ENCODE peak calls at places on chromosomes 16 and 17, in nine cellular contexts. S is CD8-positive, alpha-beta memory T cell; P is mesothelial cell of epicardium; K is C1 segment of cervical spinal cord; U is T1000; B is activated effector memory CD4-positive, alpha-beta T cell treated with Interleukin-2 at 50 U/mL for 16 hours; J is cerebellar nuclear complex; E is T-helper 2 cell; T is T-helper 1 cell. Q is an unnamed sample.

GRCh38 chr17:82848022-82848592 is 8.3 kb upstream of the ZNF750 start:
- DNase-seq in S (peak), P (no peak), K (no peak), U (no peak), B (peak), J (no peak), E (no peak), T (no peak), Q (no peak)

GRCh38 chr17:66548158-66548557 is 245.7 kb downstream of the PRKCA start:
- DNase-seq in S (peak), P (no peak), K (no peak), U (no peak), B (peak), J (no peak), E (peak), T (no peak), Q (no peak)

GRCh38 chr17:74282587-74283370 is 8.7 kb downstream of the DNAI2 start:
- DNase-seq in S (peak), P (no peak), K (no peak), U (no peak), B (peak), J (no peak), E (peak), T (no peak), Q (no peak)

GRCh38 chr17:65290041-65290440 is 152.9 kb downstream of the RGS9 start:
- DNase-seq in S (no peak), P (no peak), K (no peak), U (no peak), B (no peak), J (no peak), E (no peak), T (no peak), Q (no peak)

GRCh38 chr16:62602790-62603189 is 566.6 kb upstream of the CDH8 start:
- DNase-seq in S (no peak), P (no peak), K (no peak), U (no peak), B (no peak), J (no peak), E (no peak), T (no peak), Q (no peak)

GRCh38 chr17:60277258-60277657 is 114.7 kb downstream of the USP32 start:
- DNase-seq in S (no peak), P (no peak), K (no peak), U (no peak), B (no peak), J (no peak), E (no peak), T (no peak), Q (no peak)

GRCh38 chr16:77406680-77407079 is 28.2 kb downstream of the ADAMTS18 start:
- DNase-seq in S (no peak), P (no peak), K (no peak), U (no peak), B (no peak), J (no peak), E (no peak), T (no peak), Q (no peak)

GRCh38 chr17:83031321-83031945 is 48.0 kb upstream of the METRNL start:
- DNase-seq in S (no peak), P (no peak), K (no peak), U (no peak), B (no peak), J (no peak), E (no peak), T (no peak), Q (no peak)

Q was measured in T47D.